ENCODE peak calls at places on chromosomes 7 and 10, in five cellular contexts. N, C, D, W and M are unnamed samples.
A peak's percentile ranks its signal among the peaks of the same experiment; 100 is the strongest.

GRCh38 chr7:33819658-33820057 is 85.7 kb upstream of the BMPER start:
- DNase-seq in N (no peak), W (no peak), D (no peak), C (no peak), M (no peak)

GRCh38 chr10:117005454-117006055 is 568 bp upstream of the SHTN1 start:
- DNase-seq in D (peak; percentile 54), C (no peak), N (peak; percentile 77), W (peak; percentile 22), M (peak; percentile 7)

GRCh38 chr10:59995862-59996261 is 89.5 kb upstream of the CCDC6 start:
- DNase-seq in W (no peak), C (no peak), D (no peak), N (no peak), M (peak; percentile 38)

GRCh38 chr7:65746398-65746669 is 126.5 kb upstream of the VKORC1L1 start:
- DNase-seq in D (no peak), W (peak; percentile 65), N (no peak), C (no peak), M (peak; percentile 6)

GRCh38 chr10:110327262-110327914 is 22.7 kb upstream of the SMNDC1 start:
- DNase-seq in C (no peak), D (no peak), N (no peak), W (peak; percentile 36), M (peak; percentile 63)

GRCh38 chr7:134108803-134109202 is 18.3 kb upstream of the LRGUK start:
- DNase-seq in W (no peak), C (no peak), N (no peak), D (no peak), M (no peak)

GRCh38 chr7:133863362-133864061 is 263.6 kb upstream of the LRGUK start:
- DNase-seq in C (no peak), N (no peak), D (no peak), W (no peak), M (no peak)

GRCh38 chr10:13624630-13625029 is 37.9 kb downstream of the PRPF18 start:
- DNase-seq in D (no peak), W (peak; percentile 25), N (no peak), C (no peak), M (no peak)

GRCh38 chr7:135964254-135964653 is 12.9 kb downstream of the MTPN start:
- DNase-seq in C (no peak), D (no peak), N (no peak), W (peak; percentile 74), M (no peak)

GRCh38 chr10:63866747-63867140 is 345.5 kb downstream of the REEP3 start:
- DNase-seq in N (peak; percentile 26), W (peak; percentile 49), D (peak; percentile 51), C (peak; percentile 10), M (peak; percentile 75)

GRCh38 chr10:132987671-132988571 is 45.6 kb upstream of the CFAP46 start:
- DNase-seq in C (no peak), D (no peak), W (peak; percentile 96), N (no peak), M (no peak)

GRCh38 chr10:88156341-88156740 is 292.9 kb downstream of the PTEN start:
- DNase-seq in C (no peak), D (no peak), N (no peak), W (peak; percentile 65), M (no peak)

GRCh38 chr7:32559480-32559879 is 64.2 kb downstream of the AVL9 start:
- DNase-seq in W (no peak), C (no peak), N (no peak), D (no peak), M (no peak)

GRCh38 chr7:1466524-1467271 is 7.4 kb upstream of the MICALL2 start:
- DNase-seq in D (no peak), C (no peak), N (peak; percentile 51), W (peak; percentile 55), M (peak; percentile 29)

GRCh38 chr10:131905603-131906268 is 4.9 kb downstream of the PPP2R2D start:
- DNase-seq in D (no peak), N (no peak), C (no peak), W (no peak), M (no peak)

GRCh38 chr7:45417735-45418134 is 156.4 kb upstream of the ADCY1 start:
- DNase-seq in C (no peak), N (no peak), D (no peak), W (no peak), M (no peak)

GRCh38 chr7:147170341-147171012 is 1053.9 kb downstream of the CNTNAP2 start:
- DNase-seq in W (no peak), C (no peak), N (no peak), D (no peak), M (no peak)

GRCh38 chr7:106045139-106045538 is 67.0 kb downstream of the SYPL1 start:
- DNase-seq in C (no peak), W (peak; percentile 26), D (no peak), N (no peak), M (no peak)

GRCh38 chr7:113986216-113986615 is 67.4 kb upstream of the PPP1R3A start:
- DNase-seq in D (no peak), N (no peak), W (no peak), C (no peak), M (no peak)

GRCh38 chr10:32237644-32238345 is 109.2 kb downstream of the EPC1 start:
- DNase-seq in D (no peak), N (no peak), C (no peak), W (peak; percentile 76), M (peak; percentile 89)

GRCh38 chr7:142646274-142646895 is 102.9 kb upstream of the PRSS1 start:
- DNase-seq in D (no peak), C (peak; percentile 7), W (no peak), N (no peak), M (no peak)

GRCh38 chr7:95906871-95907270 is 134.5 kb downstream of the DYNC1I1 start:
- DNase-seq in D (no peak), W (no peak), N (peak; percentile 47), C (no peak), M (no peak)

GRCh38 chr7:462173-463103 is 57.2 kb downstream of the PDGFA start:
- DNase-seq in W (no peak), D (no peak), C (no peak), N (no peak), M (no peak)

GRCh38 chr7:123271856-123272255 is 72.1 kb upstream of the SLC13A1 start:
- DNase-seq in D (no peak), W (no peak), N (no peak), C (no peak), M (no peak)

GRCh38 chr7:123273185-123273584 is 73.4 kb upstream of the SLC13A1 start:
- DNase-seq in N (no peak), D (no peak), C (no peak), W (no peak), M (no peak)

GRCh38 chr7:123270553-123270952 is 70.8 kb upstream of the SLC13A1 start:
- DNase-seq in W (no peak), C (no peak), D (no peak), N (no peak), M (no peak)

GRCh38 chr7:123275036-123275753 is 75.4 kb upstream of the SLC13A1 start:
- DNase-seq in W (no peak), N (no peak), D (no peak), C (no peak), M (no peak)

GRCh38 chr7:123271231-123271630 is 71.5 kb upstream of the SLC13A1 start:
- DNase-seq in C (no peak), N (no peak), W (no peak), D (no peak), M (peak; percentile 39)
- H2AFZ ChIP-seq in C (no peak overlapping the region), N (peak overlapping the region; percentile 39), W (no peak overlapping the region), D (no peak overlapping the region), M (no peak overlapping the region)

GRCh38 chr10:68105820-68106219 is 3.5 kb upstream of the MYPN start:
- DNase-seq in N (no peak), D (no peak), W (peak; percentile 88), C (no peak), M (peak; percentile 93)

GRCh38 chr10:68109312-68109711 is at the start of gene MYPN:
- DNase-seq in D (no peak), N (no peak), C (no peak), W (no peak), M (no peak)

GRCh38 chr10:68103867-68104255 is 5.4 kb upstream of the MYPN start:
- DNase-seq in D (no peak), C (no peak), N (no peak), W (no peak), M (no peak)

GRCh38 chr10:68107651-68108449 is 1.4 kb upstream of the MYPN start:
- DNase-seq in D (no peak), W (no peak), N (no peak), C (no peak), M (no peak)

DNA sequence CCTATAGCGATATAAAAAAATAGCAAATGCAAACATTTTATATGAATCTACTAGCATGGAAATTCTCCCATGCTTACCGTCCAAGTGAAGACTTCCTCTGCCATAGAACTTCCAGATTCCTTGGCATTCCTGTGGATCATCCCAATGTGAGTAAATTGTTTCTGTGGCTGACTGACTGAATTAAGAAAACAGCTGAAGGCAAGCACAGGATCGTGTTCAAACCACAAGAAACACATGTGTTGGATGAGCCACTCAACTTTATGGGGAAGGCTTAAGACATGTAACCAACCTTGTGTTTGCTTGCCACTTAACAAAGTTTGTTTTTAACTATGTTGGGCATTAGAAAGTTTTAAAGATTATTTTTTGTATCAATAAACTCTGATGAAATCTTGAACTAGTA is 2.6 kb upstream of the MYPN start:
- DNase-seq in W (peak; percentile 85), D (no peak), C (no peak), N (no peak), M (peak; percentile 99)
- TF ChIP-seq EZH2phosphoT487 in W (no peak), D (no peak), C (no peak), N (no peak), M (peak; percentile 74)

GRCh38 chr7:87882538-87882937 is 6.2 kb downstream of the DBF4 start:
- DNase-seq in D (no peak), W (no peak), N (no peak), C (no peak), M (no peak)
- H3K27ac ChIP-seq in D (no peak overlapping the region), W (no peak overlapping the region), N (no peak overlapping the region), C (no peak overlapping the region), M (no peak overlapping the region)

GRCh38 chr7:12635830-12636229 is 51.6 kb upstream of the ARL4A start:
- DNase-seq in C (no peak), N (peak; percentile 19), W (peak; percentile 14), D (no peak), M (no peak)
- H2AFZ ChIP-seq in C (no peak overlapping the region), N (peak overlapping the region; percentile 0), W (peak overlapping the region; percentile 69), D (no peak overlapping the region), M (no peak overlapping the region)

DNA sequence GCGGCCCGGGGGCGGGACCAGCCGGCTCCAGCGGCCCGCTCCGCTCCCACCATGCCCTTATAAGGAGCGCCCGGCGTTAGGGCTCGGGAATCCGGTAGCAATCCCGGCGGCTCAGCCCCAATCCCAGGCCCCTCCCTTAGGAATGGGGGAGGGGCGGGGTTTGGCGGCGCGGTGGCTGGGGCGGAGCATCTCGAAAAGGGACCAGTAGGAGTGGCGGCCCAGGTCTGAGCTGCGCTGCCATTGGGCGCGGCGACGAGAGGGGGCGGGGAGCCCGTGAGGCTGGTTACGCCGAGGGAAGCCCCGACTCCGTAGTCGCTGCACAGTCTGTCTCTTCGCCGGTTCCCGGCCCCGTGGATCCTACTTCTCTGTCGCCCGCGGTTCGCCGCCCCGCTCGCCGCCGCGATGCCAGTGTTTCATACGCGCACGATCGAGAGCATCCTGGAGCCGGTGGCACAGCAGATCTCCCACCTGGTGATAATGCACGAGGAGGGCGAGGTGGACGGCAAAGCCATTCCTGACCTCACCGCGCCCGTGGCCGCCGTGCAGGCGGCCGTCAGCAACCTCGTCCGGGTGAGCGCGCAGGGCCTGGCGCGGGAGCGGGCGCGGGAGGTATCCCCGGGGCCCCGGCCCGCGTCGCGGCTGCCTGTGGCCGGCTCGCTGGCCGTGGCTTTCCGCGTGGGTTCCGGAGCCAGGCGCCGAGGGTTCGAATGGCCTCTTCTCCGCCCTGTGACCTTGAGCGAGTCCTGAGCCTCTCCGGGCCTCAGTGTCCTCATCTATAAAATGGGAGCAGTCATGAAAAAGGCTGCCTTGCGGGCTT is at the start of gene VCL:
- DNase-seq in N (peak; percentile 99), D (peak; percentile 95), W (peak; percentile 99), C (peak; percentile 95), M (peak; percentile 100)
- TF ChIP-seq EZH2phosphoT487 in N (no peak), D (no peak), W (no peak), C (no peak), M (no peak)